ENCODE peak calls at places on chromosomes 5 and 9, in four cellular contexts. V is EH; Z is activated naive CD4-positive, alpha-beta T cell; K is activated T-helper 9 cell treated with anti-CD3 and anti-CD28 coated beads, Interleukin-2, amount 50 U/mL, for 16 hours. M is an unnamed sample.
A peak's percentile ranks its signal among the peaks of the same experiment; 100 is the strongest.

GRCh38 chr9:93123561-93124283 is 10.3 kb downstream of the NINJ1 start:
- DNase-seq in K (no peak), Z (no peak), V (no peak), M (no peak)

GRCh38 chr9:116027951-116028350 is 125.6 kb upstream of the PAPPA start:
- DNase-seq in Z (no peak), V (peak; percentile 24), K (no peak), M (no peak)

GRCh38 chr9:122036988-122037387 is 56.1 kb downstream of the TTLL11 start:
- DNase-seq in V (peak; percentile 86), K (no peak), Z (no peak), M (peak; percentile 42)

GRCh38 chr9:123011878-123012528 is 21.5 kb upstream of the GPR21 start:
- DNase-seq in Z (no peak), K (no peak), V (peak; percentile 30), M (no peak)

GRCh38 chr9:14080940-14081621 is 232.9 kb downstream of the NFIB start:
- DNase-seq in Z (no peak), V (no peak), K (no peak), M (no peak)

GRCh38 chr9:95822583-95823431 is 52.7 kb upstream of the ERCC6L2 start:
- DNase-seq in K (no peak), V (peak; percentile 92), Z (no peak), M (peak; percentile 91)

GRCh38 chr5:158773151-158773550 is 326.6 kb downstream of the EBF1 start:
- DNase-seq in K (no peak), V (peak; percentile 59), Z (no peak), M (no peak)

GRCh38 chr9:138053321-138053868 is 175.8 kb downstream of the CACNA1B start:
- DNase-seq in V (no peak), Z (no peak), K (no peak), M (no peak)

GRCh38 chr9:96435345-96435744 is 14.6 kb upstream of the HABP4 start:
- DNase-seq in Z (no peak), V (no peak), K (no peak), M (no peak)

GRCh38 chr9:14421291-14421690 is 107.3 kb upstream of the NFIB start:
- DNase-seq in V (no peak), Z (no peak), K (no peak), M (no peak)

GRCh38 chr9:121774715-121775613 is 123.5 kb downstream of the DAB2IP start:
- DNase-seq in V (no peak), K (no peak), Z (no peak), M (no peak)

GRCh38 chr9:74683322-74683721 is 186.2 kb downstream of the RORB start:
- DNase-seq in V (no peak), Z (no peak), K (no peak), M (no peak)

GRCh38 chr5:159393854-159394274 is 63.6 kb upstream of the IL12B start:
- DNase-seq in Z (no peak), K (no peak), V (no peak), M (no peak)

GRCh38 chr5:178113841-178114324 is 551 bp downstream of the N4BP3 start:
- DNase-seq in Z (no peak), K (peak; percentile 16), V (no peak), M (no peak)

GRCh38 chr9:112234779-112235178 is 59.7 kb upstream of the SUSD1 start:
- DNase-seq in V (no peak), K (no peak), Z (no peak), M (no peak)

GRCh38 chr5:104062495-104063377 is 500.1 kb upstream of the NUDT12 start:
- DNase-seq in V (no peak), K (no peak), Z (no peak), M (no peak)

GRCh38 chr9:8052991-8053390 is 253.4 kb upstream of the DMAC1 start:
- DNase-seq in V (no peak), K (no peak), Z (no peak), M (no peak)

GRCh38 chr5:154211611-154212390 is 21.3 kb downstream of the GALNT10 start:
- DNase-seq in Z (no peak), V (peak; percentile 94), K (no peak), M (peak; percentile 95)

GRCh38 chr5:177452688-177453638 is 6.3 kb downstream of the PRR7 start:
- DNase-seq in V (no peak), K (no peak), Z (no peak), M (no peak)

GRCh38 chr9:82791685-82792084 is 271.3 kb downstream of the RASEF start:
- DNase-seq in K (no peak), V (no peak), Z (no peak), M (no peak)

GRCh38 chr5:172999351-172999973 is 15.9 kb downstream of the ATP6V0E1 start:
- DNase-seq in K (no peak), Z (no peak), V (no peak), M (no peak)

GRCh38 chr5:127041571-127041970 is 11.2 kb upstream of the MARCHF3 start:
- DNase-seq in K (no peak), V (peak; percentile 54), Z (no peak), M (no peak)

GRCh38 chr5:5318426-5319205 is 103.9 kb upstream of the ICE1 start:
- DNase-seq in V (no peak), K (no peak), Z (no peak), M (no peak)

GRCh38 chr9:12740845-12741244 is 34.0 kb upstream of the LURAP1L start:
- DNase-seq in Z (no peak), K (no peak), V (peak; percentile 7), M (peak; percentile 7)

GRCh38 chr5:170986598-170986997 is 124.8 kb downstream of the RANBP17 start:
- DNase-seq in K (no peak), Z (no peak), V (peak; percentile 36), M (peak; percentile 44)

GRCh38 chr9:121261107-121261460 is 6.9 kb upstream of the GSN start:
- DNase-seq in K (no peak), V (peak; percentile 54), Z (no peak), M (no peak)

GRCh38 chr5:176360894-176361436 is 599 bp downstream of the KIAA1191 start:
- DNase-seq in Z (no peak), V (peak; percentile 25), K (no peak), M (no peak)

GRCh38 chr5:174190073-174190675 is 144.7 kb downstream of the NSG2 start:
- DNase-seq in V (no peak), K (no peak), Z (no peak), M (no peak)

GRCh38 chr9:18516514-18516913 is 42.6 kb downstream of the ADAMTSL1 start:
- DNase-seq in V (no peak), K (no peak), Z (no peak), M (no peak)